ENCODE peak calls at places on chromosomes 16 and 17, in five cellular contexts. One of them, this sample, is unnamed.

GRCh38 chr16:80947708-80948615 is 58.7 kb downstream of the CMC2 start:
- DNase-seq in HCT116: no peak
- DNase-seq in CD8-positive, alpha-beta T cell: no peak
- DNase-seq in endodermal cell: no peak
- DNase-seq in heart right ventricle: no peak
- DNase-seq in this sample: no peak

GRCh38 chr16:58205276-58206036 is 7.5 kb upstream of the CSNK2A2 start:
- DNase-seq in HCT116: no peak
- DNase-seq in heart right ventricle: no peak
- DNase-seq in endodermal cell: no peak
- DNase-seq in CD8-positive, alpha-beta T cell: no peak
- DNase-seq in this sample: no peak

GRCh38 chr17:39981207-39982068 is 831 bp downstream of the PSMD3 start:
- DNase-seq in HCT116: no peak
- DNase-seq in endodermal cell: no peak
- DNase-seq in CD8-positive, alpha-beta T cell: no peak
- DNase-seq in heart right ventricle: no peak
- DNase-seq in this sample: no peak

GRCh38 chr16:14325921-14326401 is 254.8 kb downstream of the MRTFB start:
- DNase-seq in CD8-positive, alpha-beta T cell: no peak
- DNase-seq in HCT116: no peak
- DNase-seq in heart right ventricle: peak
- DNase-seq in endodermal cell: no peak
- DNase-seq in this sample: no peak

GRCh38 chr17:40561294-40561870 is 3.9 kb downstream of the CCR7 start:
- DNase-seq in CD8-positive, alpha-beta T cell: no peak
- DNase-seq in heart right ventricle: no peak
- DNase-seq in HCT116: no peak
- DNase-seq in endodermal cell: no peak
- DNase-seq in this sample: no peak

GRCh38 chr17:37710344-37710886 is 34.4 kb downstream of the HNF1B start:
- DNase-seq in HCT116: peak
- DNase-seq in heart right ventricle: no peak
- DNase-seq in CD8-positive, alpha-beta T cell: no peak
- DNase-seq in endodermal cell: peak
- DNase-seq in this sample: no peak

GRCh38 chr16:1763521-1764511 is 7.5 kb downstream of the NME3 start:
- DNase-seq in heart right ventricle: no peak
- DNase-seq in HCT116: no peak
- DNase-seq in endodermal cell: peak
- DNase-seq in CD8-positive, alpha-beta T cell: no peak
- DNase-seq in this sample: no peak

GRCh38 chr17:43334744-43335400 is 63.9 kb upstream of the ARL4D start:
- DNase-seq in CD8-positive, alpha-beta T cell: no peak
- DNase-seq in heart right ventricle: no peak
- DNase-seq in endodermal cell: no peak
- DNase-seq in HCT116: no peak
- DNase-seq in this sample: no peak

GRCh38 chr17:78236362-78237127 is 5.1 kb downstream of the TMEM235 start:
- DNase-seq in endodermal cell: peak
- DNase-seq in heart right ventricle: no peak
- DNase-seq in HCT116: no peak
- DNase-seq in CD8-positive, alpha-beta T cell: no peak
- DNase-seq in this sample: no peak

GRCh38 chr16:4936181-4936990 is 562 bp downstream of the PPL start:
- DNase-seq in HCT116: no peak
- DNase-seq in heart right ventricle: no peak
- DNase-seq in endodermal cell: peak
- DNase-seq in CD8-positive, alpha-beta T cell: no peak
- DNase-seq in this sample: no peak

GRCh38 chr17:72587156-72587555 is 466.3 kb downstream of the SOX9 start:
- DNase-seq in CD8-positive, alpha-beta T cell: no peak
- DNase-seq in HCT116: no peak
- DNase-seq in endodermal cell: no peak
- DNase-seq in heart right ventricle: no peak
- DNase-seq in this sample: no peak

GRCh38 chr17:46887717-46888116 is 35.2 kb upstream of the GOSR2 start:
- DNase-seq in CD8-positive, alpha-beta T cell: no peak
- DNase-seq in heart right ventricle: no peak
- DNase-seq in endodermal cell: no peak
- DNase-seq in HCT116: no peak
- DNase-seq in this sample: no peak

GRCh38 chr16:5850632-5851175 is 753.1 kb upstream of the EEF2KMT start:
- DNase-seq in endodermal cell: no peak
- DNase-seq in HCT116: no peak
- DNase-seq in heart right ventricle: no peak
- DNase-seq in CD8-positive, alpha-beta T cell: no peak
- DNase-seq in this sample: no peak

GRCh38 chr16:65679785-65680184 is 557.9 kb upstream of the CDH11 start:
- DNase-seq in heart right ventricle: no peak
- DNase-seq in HCT116: no peak
- DNase-seq in endodermal cell: no peak
- DNase-seq in CD8-positive, alpha-beta T cell: no peak
- DNase-seq in this sample: no peak

GRCh38 chr17:4980644-4981216 is 6.7 kb downstream of the CAMTA2 start:
- DNase-seq in CD8-positive, alpha-beta T cell: peak
- DNase-seq in HCT116: no peak
- DNase-seq in endodermal cell: peak
- DNase-seq in heart right ventricle: no peak
- DNase-seq in this sample: no peak

GRCh38 chr17:65324574-65324973 is 187.4 kb downstream of the RGS9 start:
- DNase-seq in endodermal cell: no peak
- DNase-seq in CD8-positive, alpha-beta T cell: no peak
- DNase-seq in heart right ventricle: no peak
- DNase-seq in HCT116: no peak
- DNase-seq in this sample: no peak

GRCh38 chr17:20084621-20085282 is 75.6 kb downstream of the SPECC1 start:
- DNase-seq in endodermal cell: peak
- DNase-seq in HCT116: no peak
- DNase-seq in heart right ventricle: no peak
- DNase-seq in CD8-positive, alpha-beta T cell: no peak
- DNase-seq in this sample: no peak

GRCh38 chr17:32913593-32913992 is 14.4 kb upstream of the TMEM98 start:
- DNase-seq in heart right ventricle: no peak
- DNase-seq in HCT116: no peak
- DNase-seq in CD8-positive, alpha-beta T cell: no peak
- DNase-seq in endodermal cell: no peak
- DNase-seq in this sample: no peak

GRCh38 chr17:77952368-77952767 is 6.1 kb upstream of the TNRC6C start:
- DNase-seq in HCT116: no peak
- DNase-seq in CD8-positive, alpha-beta T cell: no peak
- DNase-seq in endodermal cell: peak
- DNase-seq in heart right ventricle: no peak
- DNase-seq in this sample: no peak

GRCh38 chr16:87077750-87078127 is 239.5 kb downstream of the C16orf95 start:
- DNase-seq in HCT116: no peak
- DNase-seq in endodermal cell: no peak
- DNase-seq in CD8-positive, alpha-beta T cell: no peak
- DNase-seq in heart right ventricle: no peak
- DNase-seq in this sample: no peak

GRCh38 chr17:21495281-21495680 is 119.1 kb downstream of the KCNJ12 start:
- DNase-seq in CD8-positive, alpha-beta T cell: no peak
- DNase-seq in endodermal cell: peak
- DNase-seq in HCT116: no peak
- DNase-seq in heart right ventricle: no peak
- DNase-seq in this sample: no peak

GRCh38 chr16:81873843-81874752 is 95.0 kb downstream of the PLCG2 start:
- DNase-seq in endodermal cell: peak
- DNase-seq in heart right ventricle: peak
- DNase-seq in CD8-positive, alpha-beta T cell: peak
- DNase-seq in HCT116: peak
- DNase-seq in this sample: peak

GRCh38 chr17:81523139-81524062 is 4.8 kb upstream of the FSCN2 start:
- DNase-seq in heart right ventricle: no peak
- DNase-seq in endodermal cell: peak
- DNase-seq in CD8-positive, alpha-beta T cell: no peak
- DNase-seq in HCT116: no peak
- DNase-seq in this sample: peak

GRCh38 chr16:88853336-88853941 is 3.3 kb downstream of the GALNS start:
- DNase-seq in HCT116: no peak
- DNase-seq in CD8-positive, alpha-beta T cell: no peak
- DNase-seq in heart right ventricle: no peak
- DNase-seq in endodermal cell: no peak
- DNase-seq in this sample: no peak

GRCh38 chr17:69898606-69899005 is 176.4 kb upstream of the KCNJ16 start:
- DNase-seq in heart right ventricle: no peak
- DNase-seq in HCT116: no peak
- DNase-seq in CD8-positive, alpha-beta T cell: no peak
- DNase-seq in endodermal cell: no peak
- DNase-seq in this sample: no peak

GRCh38 chr17:38742431-38743308 is 5.5 kb downstream of the PCGF2 start:
- DNase-seq in heart right ventricle: peak
- DNase-seq in endodermal cell: no peak
- DNase-seq in CD8-positive, alpha-beta T cell: no peak
- DNase-seq in HCT116: no peak
- DNase-seq in this sample: no peak

GRCh38 chr16:72371307-72372081 is 199.5 kb upstream of the PMFBP1 start:
- DNase-seq in CD8-positive, alpha-beta T cell: no peak
- DNase-seq in heart right ventricle: no peak
- DNase-seq in endodermal cell: peak
- DNase-seq in HCT116: peak
- DNase-seq in this sample: no peak

GRCh38 chr16:72367841-72368240 is 195.9 kb upstream of the PMFBP1 start:
- DNase-seq in CD8-positive, alpha-beta T cell: no peak
- DNase-seq in endodermal cell: no peak
- DNase-seq in HCT116: no peak
- DNase-seq in heart right ventricle: no peak
- DNase-seq in this sample: no peak

GRCh38 chr16:72369273-72369672 is 197.3 kb upstream of the PMFBP1 start:
- DNase-seq in endodermal cell: no peak
- DNase-seq in heart right ventricle: no peak
- DNase-seq in CD8-positive, alpha-beta T cell: no peak
- DNase-seq in HCT116: no peak
- DNase-seq in this sample: no peak

GRCh38 chr16:72372082-72372615 is 200.2 kb upstream of the PMFBP1 start:
- DNase-seq in heart right ventricle: no peak
- DNase-seq in HCT116: no peak
- DNase-seq in CD8-positive, alpha-beta T cell: no peak
- DNase-seq in endodermal cell: no peak
- DNase-seq in this sample: no peak

DNA sequence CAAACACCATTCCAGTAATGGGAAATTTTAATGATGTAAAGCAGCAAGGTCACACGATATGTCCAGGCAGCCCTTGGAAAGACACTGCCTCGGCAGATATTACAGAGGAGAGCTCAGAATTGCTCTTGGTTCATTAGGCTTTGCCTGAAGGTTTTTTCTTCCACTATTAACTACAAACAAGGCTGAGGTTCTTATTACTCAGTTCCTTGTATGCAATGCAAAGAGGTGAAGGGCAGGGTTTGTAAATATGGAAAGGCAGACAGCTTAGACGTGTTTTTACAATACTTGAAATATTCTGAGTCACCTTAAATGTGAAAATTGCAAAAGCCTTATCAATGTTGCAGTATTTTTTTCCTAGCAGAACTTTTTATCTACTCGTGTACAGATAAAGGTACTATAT is 200.7 kb upstream of the PMFBP1 start:
- DNase-seq in CD8-positive, alpha-beta T cell: no peak
- DNase-seq in heart right ventricle: no peak
- DNase-seq in HCT116: no peak
- DNase-seq in endodermal cell: no peak
- DNase-seq in this sample: no peak
- H3K27ac ChIP-seq in CD8-positive, alpha-beta T cell: no peak
- H3K27ac ChIP-seq in heart right ventricle: no peak
- H3K27ac ChIP-seq in HCT116: no peak
- H3K27ac ChIP-seq in endodermal cell: peak
- H3K27ac ChIP-seq in this sample: no peak

GRCh38 chr16:53129281-53130192 is 74.7 kb downstream of the CHD9 start:
- DNase-seq in endodermal cell: no peak
- DNase-seq in HCT116: no peak
- DNase-seq in CD8-positive, alpha-beta T cell: no peak
- DNase-seq in heart right ventricle: no peak
- DNase-seq in this sample: no peak

GRCh38 chr16:53131050-53131362 is 76.2 kb downstream of the CHD9 start:
- DNase-seq in endodermal cell: no peak
- DNase-seq in CD8-positive, alpha-beta T cell: no peak
- DNase-seq in heart right ventricle: no peak
- DNase-seq in HCT116: no peak
- DNase-seq in this sample: no peak

GRCh38 chr16:53131363-53132071 is 76.7 kb downstream of the CHD9 start:
- DNase-seq in HCT116: no peak
- DNase-seq in CD8-positive, alpha-beta T cell: peak
- DNase-seq in endodermal cell: peak
- DNase-seq in heart right ventricle: peak
- DNase-seq in this sample: peak

GRCh38 chr16:53130193-53131049 is 75.6 kb downstream of the CHD9 start:
- DNase-seq in CD8-positive, alpha-beta T cell: peak
- DNase-seq in endodermal cell: peak
- DNase-seq in HCT116: peak
- DNase-seq in heart right ventricle: peak
- DNase-seq in this sample: peak

DNA sequence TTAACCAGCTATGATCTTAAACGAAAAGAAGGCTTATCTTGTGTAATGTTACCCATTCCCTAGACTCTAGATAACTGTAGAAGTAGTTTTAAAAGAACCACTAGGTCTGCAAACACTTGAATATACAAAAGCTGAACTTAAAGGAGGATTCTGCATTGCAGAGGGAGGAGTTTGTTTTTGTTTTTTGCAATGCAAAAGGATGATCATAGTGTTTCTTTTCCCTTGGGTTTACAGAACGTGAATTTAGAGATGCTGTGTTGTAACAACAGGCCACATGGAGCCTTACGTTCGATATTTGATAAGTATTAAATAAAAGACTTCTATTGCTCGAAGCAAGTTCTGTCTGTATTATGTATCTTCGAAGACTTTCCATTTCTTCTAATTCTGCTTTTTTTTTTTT is 77.6 kb downstream of the CHD9 start:
- DNase-seq in heart right ventricle: no peak
- DNase-seq in endodermal cell: no peak
- DNase-seq in HCT116: no peak
- DNase-seq in CD8-positive, alpha-beta T cell: no peak
- DNase-seq in this sample: no peak
- H3K4me3 ChIP-seq in heart right ventricle: no peak
- H3K4me3 ChIP-seq in endodermal cell: peak
- H3K4me3 ChIP-seq in HCT116: peak
- H3K4me3 ChIP-seq in CD8-positive, alpha-beta T cell: no peak
- H3K4me3 ChIP-seq in this sample: peak

GRCh38 chr16:28937222-28937876 is 5.6 kb downstream of the CD19 start:
- DNase-seq in HCT116: no peak
- DNase-seq in endodermal cell: peak
- DNase-seq in CD8-positive, alpha-beta T cell: no peak
- DNase-seq in heart right ventricle: no peak
- DNase-seq in this sample: no peak
- TF ChIP-seq CTCF in HCT116: no peak
- TF ChIP-seq CTCF in endodermal cell: peak
- TF ChIP-seq CTCF in CD8-positive, alpha-beta T cell: no peak
- TF ChIP-seq CTCF in heart right ventricle: no peak
- TF ChIP-seq CTCF in this sample: no peak

GRCh38 chr17:79356839-79357447 is 253.9 kb downstream of the RBFOX3 start:
- DNase-seq in HCT116: no peak
- DNase-seq in heart right ventricle: no peak
- DNase-seq in CD8-positive, alpha-beta T cell: no peak
- DNase-seq in endodermal cell: no peak
- DNase-seq in this sample: no peak
- H3K27ac ChIP-seq in HCT116: no peak
- H3K27ac ChIP-seq in heart right ventricle: no peak
- H3K27ac ChIP-seq in CD8-positive, alpha-beta T cell: no peak
- H3K27ac ChIP-seq in endodermal cell: no peak
- H3K27ac ChIP-seq in this sample: no peak

This sample was measured in dorsolateral prefrontal cortex.